ENCODE peak calls at places on chromosomes 6 and 20, in ten cellular contexts. O is NCI-H1694 treated with DMSO at 0.1 percent for 48 hours; Z is NCI-H187; J is ELR; G is progenitor cell of endocrine pancreas; C is psoas muscle; A is HFFc6; Q is stimulated activated naive CD4-positive, alpha-beta T cell; Y is cardiac muscle cell; B is activated CD4-positive, alpha-beta T cell treated with anti-CD3 and anti-CD28 coated beads for 24 hours. U is an unnamed sample.

GRCh38 chr20:47950103-47950502 is 164.8 kb upstream of the SULF2 start:
- DNase-seq in J (peak; percentile 32), Y (peak; percentile 78), A (no peak), G (no peak), C (no peak), Z (no peak), O (peak; percentile 2), B (no peak), Q (no peak), U (peak; percentile 31)

GRCh38 chr6:163867518-163868292 is 453.2 kb downstream of the QKI start:
- DNase-seq in B (no peak), A (no peak), Q (no peak), Y (no peak), Z (no peak), O (no peak), G (no peak), J (no peak), C (no peak), U (no peak)

GRCh38 chr20:58246346-58246745 is 17.9 kb upstream of the ANKRD60 start:
- DNase-seq in Z (no peak), C (no peak), A (no peak), Y (peak; percentile 54), B (no peak), O (no peak), J (peak; percentile 62), Q (no peak), G (no peak), U (peak; percentile 55)

GRCh38 chr6:105184921-105185320 is 5.1 kb upstream of the POPDC3 start:
- DNase-seq in B (no peak), Y (peak; percentile 75), Q (no peak), C (no peak), A (peak; percentile 19), J (peak; percentile 14), O (no peak), G (no peak), Z (no peak), U (no peak)

GRCh38 chr6:170298688-170299087 is 7.8 kb upstream of the DLL1 start:
- DNase-seq in B (no peak), A (no peak), Y (no peak), G (no peak), J (peak; percentile 27), O (no peak), Z (no peak), C (no peak), Q (no peak), U (no peak)

GRCh38 chr20:48332555-48332954 is 495.2 kb downstream of the PREX1 start:
- DNase-seq in A (no peak), B (no peak), G (no peak), C (no peak), Y (no peak), Z (no peak), O (no peak), Q (no peak), J (no peak), U (no peak)

GRCh38 chr6:15744824-15745402 is 82.1 kb upstream of the DTNBP1 start:
- DNase-seq in C (no peak), J (no peak), G (no peak), B (no peak), Y (no peak), O (no peak), Q (no peak), Z (no peak), A (no peak), U (no peak)

GRCh38 chr20:60694763-60695162 is 557.3 kb upstream of the CDH4 start:
- DNase-seq in O (no peak), C (no peak), Q (no peak), J (peak; percentile 38), G (no peak), Z (no peak), A (peak; percentile 12), Y (no peak), B (no peak), U (no peak)

GRCh38 chr6:124798942-124799496 is 163.2 kb upstream of the RNF217 start:
- DNase-seq in J (no peak), O (peak; percentile 3), B (no peak), Z (no peak), Q (no peak), G (no peak), A (no peak), Y (no peak), C (no peak), U (no peak)

GRCh38 chr20:24912397-24913075 is 36.5 kb upstream of the CST7 start:
- DNase-seq in J (no peak), Y (no peak), C (no peak), B (no peak), O (no peak), A (no peak), Q (no peak), G (no peak), Z (no peak), U (no peak)

GRCh38 chr6:40714143-40714542 is 127.0 kb upstream of the LRFN2 start:
- DNase-seq in Q (no peak), B (no peak), G (no peak), Y (no peak), J (no peak), Z (no peak), C (no peak), O (no peak), A (no peak), U (no peak)

GRCh38 chr6:61809004-61809595 is 476.9 kb downstream of the KHDRBS2 start:
- DNase-seq in O (peak; percentile 12), C (no peak), B (no peak), Y (peak; percentile 4), Z (no peak), G (no peak), J (peak; percentile 4), Q (no peak), A (peak; percentile 15), U (peak; percentile 11)

GRCh38 chr6:70241031-70241430 is 61.9 kb downstream of the COL9A1 start:
- DNase-seq in C (no peak), Z (no peak), J (no peak), A (no peak), G (no peak), Y (no peak), Q (no peak), O (no peak), B (no peak), U (no peak)

GRCh38 chr20:15643713-15644112 is 929.5 kb downstream of the KIF16B start:
- DNase-seq in Y (no peak), O (no peak), Z (no peak), J (peak; percentile 13), Q (no peak), B (no peak), A (no peak), C (no peak), G (no peak), U (no peak)

GRCh38 chr6:247353-247752 is 44.9 kb upstream of the DUSP22 start:
- DNase-seq in Y (no peak), C (no peak), O (no peak), B (no peak), A (no peak), J (no peak), Z (no peak), G (no peak), Q (no peak), U (no peak)

GRCh38 chr6:145015739-145016558 is 719.4 kb downstream of the EPM2A start:
- DNase-seq in Q (no peak), O (no peak), Z (no peak), C (no peak), G (no peak), A (peak; percentile 88), B (no peak), J (peak; percentile 96), Y (peak; percentile 86), U (no peak)

GRCh38 chr20:50260480-50261221 is 70.0 kb downstream of the CEBPB start:
- DNase-seq in Q (no peak), G (no peak), O (no peak), C (peak; percentile 46), B (no peak), Z (no peak), J (peak; percentile 57), A (no peak), Y (no peak), U (no peak)

GRCh38 chr6:140537211-140537610 is 1162.8 kb upstream of the CITED2 start:
- DNase-seq in C (no peak), Y (no peak), Q (no peak), G (no peak), O (no peak), J (peak; percentile 35), A (peak; percentile 37), B (no peak), Z (no peak), U (no peak)

GRCh38 chr6:11206576-11206975 is 25.9 kb downstream of the NEDD9 start:
- DNase-seq in O (no peak), J (no peak), C (no peak), G (no peak), Z (no peak), B (no peak), Q (no peak), Y (no peak), A (no peak), U (no peak)

U was measured in NCI-H526.